ENCODE peak calls at places on chromosomes 11 and 22, in four cellular contexts. R is PC-3, K is GM23338, C is OCI-LY7. G is an unnamed sample.

GRCh38 chr11:116506446-116506845 is 266.3 kb downstream of the BUD13 start:
- DNase-seq in R (no peak), C (no peak), K (no peak), G (no peak)

GRCh38 chr11:26778000-26778757 is 56.3 kb upstream of the SLC5A12 start:
- DNase-seq in K (no peak), C (peak; percentile 60), R (peak; percentile 34), G (no peak)

GRCh38 chr11:2581931-2582435 is 117.8 kb downstream of the KCNQ1OT1 start:
- DNase-seq in K (no peak), R (no peak), C (no peak), G (no peak)

GRCh38 chr22:36151006-36151595 is 9.5 kb downstream of the APOL3 start:
- DNase-seq in K (no peak), C (no peak), R (no peak), G (no peak)

GRCh38 chr11:128936546-128937275 is 6.0 kb downstream of the TP53AIP1 start:
- DNase-seq in R (no peak), K (peak; percentile 94), C (no peak), G (no peak)

GRCh38 chr22:40721266-40721665 is 42.0 kb downstream of the MCHR1 start:
- DNase-seq in R (peak; percentile 21), C (no peak), K (peak; percentile 45), G (no peak)

GRCh38 chr11:118621071-118621815 is 13.8 kb downstream of the PHLDB1 start:
- DNase-seq in C (no peak), R (peak; percentile 90), K (peak; percentile 95), G (no peak)

GRCh38 chr11:35664977-35665441 is 2.4 kb downstream of the TRIM44 start:
- DNase-seq in K (peak; percentile 15), R (peak; percentile 24), C (no peak), G (no peak)

GRCh38 chr22:50525991-50526848 is 822 bp upstream of the SCO2 start:
- DNase-seq in R (peak; percentile 54), K (peak; percentile 75), C (peak; percentile 85), G (peak; percentile 93)

GRCh38 chr11:14184548-14184947 is 174.4 kb downstream of the RRAS2 start:
- DNase-seq in C (no peak), R (no peak), K (no peak), G (no peak)

GRCh38 chr11:2581151-2581930 is 118.5 kb downstream of the KCNQ1OT1 start:
- DNase-seq in R (no peak), K (no peak), C (no peak), G (no peak)

GRCh38 chr22:25736378-25737011 is 5.5 kb upstream of the MYO18B start:
- DNase-seq in K (no peak), C (no peak), R (no peak), G (no peak)

GRCh38 chr11:10716543-10717259 is 23.1 kb upstream of the IRAG1 start:
- DNase-seq in C (no peak), R (no peak), K (no peak), G (no peak)

GRCh38 chr11:129894281-129895125 is 875 bp downstream of the NFRKB start:
- DNase-seq in R (peak; percentile 21), C (peak; percentile 51), K (no peak), G (peak; percentile 66)

GRCh38 chr11:125952973-125953372 is 7.1 kb downstream of the VSIG10L2 start:
- DNase-seq in R (peak; percentile 37), K (no peak), C (no peak), G (no peak)

GRCh38 chr11:64659417-64660144 is 63.4 kb downstream of the NRXN2 start:
- DNase-seq in K (no peak), C (no peak), R (peak; percentile 93), G (no peak)

GRCh38 chr11:70097783-70098182 is 19.7 kb downstream of the ANO1 start:
- DNase-seq in R (no peak), C (no peak), K (no peak), G (no peak)

GRCh38 chr22:25012743-25013142 is 60.2 kb downstream of the KIAA1671 start:
- DNase-seq in C (no peak), R (no peak), K (no peak), G (no peak)

GRCh38 chr11:68940651-68941323 is 37.1 kb downstream of the IGHMBP2 start:
- DNase-seq in R (no peak), K (no peak), C (no peak), G (no peak)

GRCh38 chr11:105092255-105093239 is 47.0 kb downstream of the CARD18 start:
- DNase-seq in K (no peak), C (no peak), R (peak; percentile 67), G (no peak)

GRCh38 chr11:119116235-119116594 is 5.2 kb upstream of the HINFP start:
- DNase-seq in R (no peak), C (no peak), K (no peak), G (peak; percentile 23)

GRCh38 chr11:92302766-92303165 is 78.1 kb downstream of the FAT3 start:
- DNase-seq in K (no peak), R (no peak), C (no peak), G (no peak)

GRCh38 chr11:64352099-64353005 is 6.6 kb upstream of the RPS6KA4 start:
- DNase-seq in R (no peak), C (no peak), K (no peak), G (no peak)

GRCh38 chr11:116935089-116935488 is 97.7 kb upstream of the APOA1 start:
- DNase-seq in K (no peak), C (no peak), R (no peak), G (no peak)

GRCh38 chr11:65314501-65315203 is at the start of gene CDC42EP2:
- DNase-seq in C (peak; percentile 74), K (peak; percentile 87), R (peak; percentile 94), G (peak; percentile 83)

GRCh38 chr11:2807276-2807681 is 78.3 kb downstream of the CDKN1C start:
- DNase-seq in K (no peak), R (peak; percentile 39), C (no peak), G (no peak)

GRCh38 chr11:61696602-61697001 is 16.4 kb downstream of the DAGLA start:
- DNase-seq in C (no peak), R (no peak), K (no peak), G (no peak)

GRCh38 chr22:50473088-50473487 is 1.7 kb downstream of the SBF1 start:
- DNase-seq in R (peak; percentile 36), C (peak; percentile 85), K (peak; percentile 57), G (peak; percentile 88)

GRCh38 chr11:68503281-68503687 is 42.7 kb downstream of the PPP6R3 start:
- DNase-seq in R (no peak), C (no peak), K (no peak), G (no peak)

GRCh38 chr11:120125005-120125404 is 12.9 kb downstream of the TRIM29 start:
- DNase-seq in K (no peak), R (peak; percentile 90), C (no peak), G (no peak)

GRCh38 chr11:97516688-97517087 is 1126.9 kb downstream of the JRKL start:
- DNase-seq in C (no peak), R (no peak), K (peak; percentile 18), G (peak; percentile 51)

GRCh38 chr11:19252394-19253148 is 11.8 kb upstream of the E2F8 start:
- DNase-seq in C (no peak), R (no peak), K (no peak), G (peak; percentile 15)

DNA sequence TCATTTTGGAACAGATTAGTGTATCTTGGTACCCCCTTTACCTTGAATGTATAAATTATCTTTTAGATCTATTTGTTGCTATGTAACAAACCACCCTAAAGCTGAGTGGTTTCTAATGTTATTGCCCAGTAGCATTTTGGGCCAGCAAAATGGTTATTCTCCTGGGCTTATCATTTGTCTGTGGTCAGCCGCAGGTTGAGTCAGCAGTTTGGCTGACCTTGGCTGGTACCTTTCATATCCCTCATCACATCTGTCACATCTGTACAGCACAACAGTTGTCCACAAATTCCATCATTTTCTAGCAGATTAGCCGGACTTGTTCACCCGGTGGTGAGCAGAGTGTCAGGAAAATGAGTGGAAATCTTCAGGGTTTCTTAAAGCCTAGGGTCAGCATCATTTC is 588.5 kb upstream of the ARHGAP42 start:
- DNase-seq in R (no peak), K (no peak), C (no peak), G (no peak)
- H2AFZ ChIP-seq in R (no peak overlapping the region), K (no peak overlapping the region), C (no peak overlapping the region), G (no peak overlapping the region)

DNA sequence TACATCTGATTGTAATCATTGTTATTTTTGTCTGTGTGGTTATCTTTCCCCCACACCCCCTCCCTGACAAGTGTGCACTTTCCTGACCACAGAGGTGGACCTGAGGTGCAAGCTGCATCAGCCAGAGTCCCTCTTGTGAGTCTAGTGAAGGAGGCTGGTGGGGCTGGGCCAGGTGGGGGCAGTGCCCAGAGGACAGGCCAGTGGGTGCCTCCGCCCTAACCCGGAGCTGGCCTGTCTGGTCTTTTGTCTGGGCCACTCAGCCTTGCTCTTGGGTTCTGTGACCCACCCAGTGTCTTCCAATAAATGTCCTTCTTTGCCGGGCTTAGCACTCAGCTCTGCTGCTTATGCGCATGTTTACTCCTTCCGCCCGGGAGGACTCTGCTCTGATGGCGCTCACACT is 526.2 kb downstream of the TBC1D22A start:
- DNase-seq in R (no peak), K (no peak), C (no peak), G (no peak)
- H3K9me2 ChIP-seq in R (no peaks in the 10 kb centered on the region), K (no peaks in the 10 kb centered on the region), C (no peaks in the 10 kb centered on the region), G (no peaks in the 10 kb centered on the region)

GRCh38 chr22:43148581-43148980 is 2.8 kb upstream of the TSPO start:
- DNase-seq in C (peak; percentile 42), K (no peak), R (no peak), G (no peak)
- H2AFZ ChIP-seq in C (peak overlapping the region; percentile 60), K (no peak overlapping the region), R (no peak overlapping the region), G (no peak overlapping the region)

DNA sequence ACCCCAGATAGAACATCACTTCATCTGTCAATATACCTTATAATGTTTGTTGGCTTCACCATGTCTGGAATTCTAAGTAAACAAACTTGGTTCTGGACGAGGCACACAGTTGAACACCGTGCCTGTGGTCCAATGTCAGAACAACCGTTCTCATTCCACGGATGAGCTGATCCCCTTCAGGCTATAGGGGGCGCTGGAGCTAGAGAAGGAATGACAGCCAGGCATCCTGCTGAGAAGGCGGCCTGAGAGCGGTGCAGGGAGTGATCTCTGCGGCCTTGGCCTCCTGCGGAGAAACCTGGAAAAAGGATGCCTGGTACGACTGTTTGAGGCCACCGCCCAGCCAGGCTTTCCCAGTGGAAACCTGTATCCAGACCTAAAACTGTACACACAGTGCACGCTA is 48.7 kb downstream of the FDX1 start:
- DNase-seq in R (no peak), C (no peak), K (peak; percentile 91), G (peak; percentile 70)
- H3K9me2 ChIP-seq in R (no peaks in the 10 kb centered on the region), C (no peaks in the 10 kb centered on the region), K (no peaks in the 10 kb centered on the region), G (no peaks in the 10 kb centered on the region)

DNA sequence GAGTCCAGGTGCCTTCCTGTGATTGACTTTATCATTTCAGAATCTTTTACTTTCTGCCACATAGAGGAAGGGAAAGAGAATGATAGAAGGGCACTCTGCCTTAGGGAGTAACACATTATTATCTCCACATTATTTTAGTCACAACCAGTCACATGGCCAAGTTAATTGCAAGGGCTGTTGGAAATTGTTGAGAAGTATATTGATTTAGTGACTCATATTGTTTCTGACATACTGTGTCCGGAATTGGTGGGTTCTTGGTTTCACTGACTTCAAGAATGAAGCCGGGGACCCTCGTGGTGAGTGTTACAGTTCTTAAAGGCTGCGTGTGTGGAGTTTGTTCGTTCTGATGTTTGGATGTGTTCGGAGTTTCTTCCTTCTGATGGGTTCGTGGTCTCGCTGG is 8.7 kb downstream of the OR51B4 start:
- DNase-seq in K (no peak), R (peak; percentile 6), C (no peak), G (no peak)
- H2AFZ ChIP-seq in K (no peak overlapping the region), R (no peak overlapping the region), C (no peak overlapping the region), G (no peak overlapping the region)